ENCODE peak calls at places on chromosomes 16 and 17, in eight cellular contexts. Z is AG04450, N is RWPE1, A is WERI-Rb-1, B is endodermal cell, C is type B pancreatic cell, L is fibroblast of mammary gland, V is right lobe of liver. K is an unnamed sample.

GRCh38 chr17:37743875-37744632 is 805 bp downstream of the HNF1B start:
- DNase-seq in Z (no peak), N (no peak), A (no peak), B (peak; percentile 91), C (no peak), L (no peak), V (peak; percentile 60), K (no peak)

GRCh38 chr17:66747561-66748275 is 87.2 kb upstream of the CACNG5 start:
- DNase-seq in Z (peak; percentile 15), N (peak; percentile 72), A (peak; percentile 75), B (no peak), C (no peak), L (peak; percentile 95), V (no peak), K (peak; percentile 97)

GRCh38 chr17:5115673-5116651 is at the start of gene USP6:
- DNase-seq in Z (no peak), N (no peak), A (no peak), B (peak; percentile 61), C (no peak), L (no peak), V (peak; percentile 39), K (no peak)

GRCh38 chr17:56908061-56908542 is 5.7 kb downstream of the TRIM25 start:
- DNase-seq in Z (no peak), N (no peak), A (no peak), B (no peak), C (peak; percentile 66), L (no peak), V (peak; percentile 61), K (no peak)

GRCh38 chr17:33154869-33155455 is 138.1 kb downstream of the ASIC2 start:
- DNase-seq in Z (no peak), N (no peak), A (no peak), B (peak; percentile 62), C (no peak), L (no peak), V (no peak), K (no peak)

GRCh38 chr16:1163567-1164055 is 10.7 kb downstream of the CACNA1H start:
- DNase-seq in Z (no peak), N (no peak), A (no peak), B (peak; percentile 92), C (no peak), L (peak; percentile 4), V (no peak), K (no peak)

GRCh38 chr17:27760069-27760885 is 40.1 kb downstream of the NOS2 start:
- DNase-seq in Z (no peak), N (peak; percentile 33), A (peak; percentile 78), B (peak; percentile 97), C (peak; percentile 83), L (peak; percentile 35), V (peak; percentile 67), K (peak; percentile 42)

GRCh38 chr16:31141489-31142108 is 6.1 kb upstream of the PRSS8 start:
- DNase-seq in Z (no peak), N (peak; percentile 46), A (no peak), B (peak; percentile 77), C (no peak), L (peak; percentile 68), V (no peak), K (no peak)

GRCh38 chr16:57304169-57305061 is 19.9 kb upstream of the PLLP start:
- DNase-seq in Z (no peak), N (no peak), A (no peak), B (no peak), C (no peak), L (peak; percentile 39), V (peak; percentile 84), K (peak; percentile 81)

GRCh38 chr17:13477180-13477611 is 124.5 kb downstream of the HS3ST3A1 start:
- DNase-seq in Z (no peak), N (no peak), A (no peak), B (no peak), C (no peak), L (peak; percentile 74), V (no peak), K (peak; percentile 66)

GRCh38 chr17:8152112-8152775 is at the start of gene PER1:
- DNase-seq in Z (peak; percentile 78), N (peak; percentile 96), A (peak; percentile 97), B (peak; percentile 99), C (peak; percentile 95), L (peak; percentile 97), V (peak; percentile 99), K (peak; percentile 93)

GRCh38 chr16:53261276-53261675 is 173.0 kb upstream of the RBL2 start:
- DNase-seq in Z (no peak), N (no peak), A (no peak), B (no peak), C (no peak), L (no peak), V (no peak), K (no peak)

GRCh38 chr17:31190351-31190750 is 95.6 kb downstream of the NF1 start:
- DNase-seq in Z (no peak), N (no peak), A (no peak), B (no peak), C (no peak), L (no peak), V (no peak), K (no peak)

GRCh38 chr16:70708381-70709253 is 22.8 kb upstream of the MTSS2 start:
- DNase-seq in Z (no peak), N (no peak), A (no peak), B (no peak), C (no peak), L (no peak), V (no peak), K (no peak)

GRCh38 chr16:18943414-18943813 is 17.2 kb upstream of the SMG1 start:
- DNase-seq in Z (no peak), N (no peak), A (no peak), B (no peak), C (no peak), L (no peak), V (no peak), K (no peak)

GRCh38 chr16:56910654-56911539 is 21.0 kb upstream of the HERPUD1 start:
- DNase-seq in Z (peak; percentile 49), N (no peak), A (peak; percentile 28), B (no peak), C (no peak), L (peak; percentile 84), V (no peak), K (peak; percentile 91)

GRCh38 chr16:9091867-9092281 is 430 bp downstream of the HAPSTR1 start:
- DNase-seq in Z (no peak), N (peak; percentile 31), A (peak; percentile 27), B (peak; percentile 63), C (peak; percentile 74), L (no peak), V (no peak), K (no peak)

GRCh38 chr16:2857451-2858244 is at the start of gene PRSS22:
- DNase-seq in Z (no peak), N (peak; percentile 42), A (no peak), B (peak; percentile 85), C (no peak), L (no peak), V (no peak), K (no peak)

GRCh38 chr17:69150333-69150732 is 8.6 kb upstream of the ABCA6 start:
- DNase-seq in Z (no peak), N (no peak), A (no peak), B (no peak), C (no peak), L (no peak), V (no peak), K (no peak)

GRCh38 chr17:32104158-32104557 is 38.1 kb upstream of the RHOT1 start:
- DNase-seq in Z (no peak), N (no peak), A (no peak), B (peak; percentile 38), C (no peak), L (no peak), V (no peak), K (no peak)

GRCh38 chr17:1413281-1413791 is 13.3 kb upstream of the YWHAE start:
- DNase-seq in Z (no peak), N (peak; percentile 57), A (peak; percentile 32), B (no peak), C (no peak), L (peak; percentile 94), V (peak; percentile 96), K (peak; percentile 95)

GRCh38 chr17:1414634-1415033 is 14.6 kb upstream of the YWHAE start:
- DNase-seq in Z (no peak), N (no peak), A (no peak), B (no peak), C (no peak), L (no peak), V (no peak), K (no peak)

GRCh38 chr17:1414001-1414574 is 14.1 kb upstream of the YWHAE start:
- DNase-seq in Z (no peak), N (no peak), A (no peak), B (no peak), C (no peak), L (no peak), V (no peak), K (no peak)

GRCh38 chr17:1420163-1420562 is 20.1 kb upstream of the YWHAE start:
- DNase-seq in Z (no peak), N (no peak), A (peak; percentile 71), B (no peak), C (no peak), L (no peak), V (no peak), K (no peak)

DNA sequence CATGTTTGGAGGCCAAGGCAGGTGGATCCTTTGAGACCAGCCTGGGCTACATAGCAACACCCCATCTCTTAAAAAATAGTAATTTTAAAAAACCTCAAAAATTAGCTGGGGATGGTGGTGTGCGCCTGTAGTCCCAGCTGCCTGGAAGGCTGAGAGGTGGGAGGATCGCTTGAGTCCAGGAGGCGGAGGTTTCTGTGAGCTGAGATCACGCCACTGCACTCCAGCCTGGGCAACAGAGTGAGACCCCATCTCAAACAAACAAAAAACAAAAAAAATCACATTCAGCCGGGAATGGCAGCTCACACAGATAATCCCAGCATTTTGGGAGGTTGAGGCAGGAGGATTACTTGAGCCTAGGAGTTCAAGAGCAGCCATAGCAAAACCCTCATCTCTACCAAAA is 16.4 kb upstream of the YWHAE start:
- DNase-seq in Z (no peak), N (no peak), A (no peak), B (no peak), C (no peak), L (no peak), V (no peak), K (no peak)
- TF ChIP-seq CTCF in Z (no peak), N (no peak), A (no peak), B (no peak), C (no peak), L (no peak), V (no peak), K (no peak)

GRCh38 chr17:9529033-9529748 is 46.4 kb downstream of the STX8 start:
- DNase-seq in Z (no peak), N (peak; percentile 28), A (no peak), B (no peak), C (no peak), L (peak; percentile 60), V (no peak), K (peak; percentile 53)
- TF ChIP-seq CTCF in Z (peak; percentile 77), N (peak; percentile 22), A (peak; percentile 44), B (peak; percentile 75), C (peak; percentile 77), L (peak; percentile 75), V (peak; percentile 19), K (peak; percentile 64)

GRCh38 chr16:13453938-13454553 is 465.9 kb upstream of the ERCC4 start:
- DNase-seq in Z (no peak), N (no peak), A (peak; percentile 55), B (peak; percentile 77), C (no peak), L (peak; percentile 53), V (no peak), K (no peak)
- TF ChIP-seq CTCF in Z (no peak), N (peak; percentile 46), A (peak; percentile 49), B (peak; percentile 93), C (peak; percentile 84), L (peak; percentile 58), V (peak; percentile 47), K (no peak)

GRCh38 chr17:58520843-58521430 is 6.5 kb upstream of the MTMR4 start:
- DNase-seq in Z (no peak), N (no peak), A (peak; percentile 62), B (peak; percentile 90), C (no peak), L (peak; percentile 18), V (no peak), K (no peak)
- TF ChIP-seq CTCF in Z (peak; percentile 50), N (no peak), A (peak; percentile 80), B (peak; percentile 78), C (peak; percentile 70), L (peak; percentile 52), V (peak; percentile 26), K (peak; percentile 56)